ENCODE peak calls at places on chromosomes 5 and 9, in ten cellular contexts. One of them, this sample, is unnamed.
A peak's percentile ranks its signal among the peaks of the same experiment; 100 is the strongest.

GRCh38 chr5:10409504-10409903 is 32.2 kb upstream of the ROPN1L start:
- DNase-seq in uterus: no peak
- DNase-seq in right lobe of liver: no peak
- DNase-seq in breast epithelium: no peak
- DNase-seq in ovary: no peak
- DNase-seq in A549: no peak
- DNase-seq in prostate gland: no peak
- DNase-seq in esophagus squamous epithelium: no peak
- DNase-seq in transverse colon: no peak
- DNase-seq in K562: no peak
- DNase-seq in this sample: no peak

GRCh38 chr5:109312695-109313094 is 97.1 kb downstream of the PJA2 start:
- DNase-seq in uterus: no peak
- DNase-seq in right lobe of liver: no peak
- DNase-seq in breast epithelium: no peak
- DNase-seq in ovary: no peak
- DNase-seq in A549: no peak
- DNase-seq in prostate gland: no peak
- DNase-seq in esophagus squamous epithelium: no peak
- DNase-seq in transverse colon: no peak
- DNase-seq in K562: no peak
- DNase-seq in this sample: no peak

GRCh38 chr5:149375434-149375833 is 3.7 kb downstream of the IL17B start:
- DNase-seq in uterus: no peak
- DNase-seq in right lobe of liver: no peak
- DNase-seq in breast epithelium: no peak
- DNase-seq in ovary: no peak
- DNase-seq in A549: no peak
- DNase-seq in prostate gland: no peak
- DNase-seq in esophagus squamous epithelium: no peak
- DNase-seq in transverse colon: no peak
- DNase-seq in K562: no peak
- DNase-seq in this sample: no peak

GRCh38 chr9:94212091-94212490 is 47.0 kb upstream of the ZNF169 start:
- DNase-seq in uterus: no peak
- DNase-seq in right lobe of liver: no peak
- DNase-seq in breast epithelium: no peak
- DNase-seq in ovary: no peak
- DNase-seq in A549: no peak
- DNase-seq in prostate gland: no peak
- DNase-seq in esophagus squamous epithelium: no peak
- DNase-seq in transverse colon: no peak
- DNase-seq in K562: peak; percentile 23
- DNase-seq in this sample: no peak

GRCh38 chr5:65411356-65411755 is 70.4 kb downstream of the ADAMTS6 start:
- DNase-seq in uterus: no peak
- DNase-seq in right lobe of liver: no peak
- DNase-seq in breast epithelium: no peak
- DNase-seq in ovary: no peak
- DNase-seq in A549: no peak
- DNase-seq in prostate gland: no peak
- DNase-seq in esophagus squamous epithelium: no peak
- DNase-seq in transverse colon: no peak
- DNase-seq in K562: no peak
- DNase-seq in this sample: no peak

GRCh38 chr5:9056046-9056445 is 489.8 kb downstream of the SEMA5A start:
- DNase-seq in uterus: no peak
- DNase-seq in right lobe of liver: no peak
- DNase-seq in breast epithelium: no peak
- DNase-seq in ovary: no peak
- DNase-seq in A549: no peak
- DNase-seq in prostate gland: no peak
- DNase-seq in esophagus squamous epithelium: no peak
- DNase-seq in transverse colon: no peak
- DNase-seq in K562: no peak
- DNase-seq in this sample: no peak

GRCh38 chr5:2271280-2271679 is 388.6 kb upstream of the IRX4 start:
- DNase-seq in uterus: no peak
- DNase-seq in right lobe of liver: no peak
- DNase-seq in breast epithelium: no peak
- DNase-seq in ovary: no peak
- DNase-seq in A549: no peak
- DNase-seq in prostate gland: no peak
- DNase-seq in esophagus squamous epithelium: no peak
- DNase-seq in transverse colon: no peak
- DNase-seq in K562: no peak
- DNase-seq in this sample: no peak

GRCh38 chr9:96133296-96134010 is 168.5 kb downstream of the HSD17B3 start:
- DNase-seq in uterus: no peak
- DNase-seq in right lobe of liver: no peak
- DNase-seq in breast epithelium: no peak
- DNase-seq in ovary: no peak
- DNase-seq in A549: no peak
- DNase-seq in prostate gland: no peak
- DNase-seq in esophagus squamous epithelium: no peak
- DNase-seq in transverse colon: no peak
- DNase-seq in K562: no peak
- DNase-seq in this sample: no peak

GRCh38 chr9:79020266-79020665 is 551.5 kb upstream of the TLE4 start:
- DNase-seq in uterus: no peak
- DNase-seq in right lobe of liver: no peak
- DNase-seq in breast epithelium: no peak
- DNase-seq in ovary: no peak
- DNase-seq in A549: no peak
- DNase-seq in prostate gland: no peak
- DNase-seq in esophagus squamous epithelium: no peak
- DNase-seq in transverse colon: no peak
- DNase-seq in K562: no peak
- DNase-seq in this sample: no peak

GRCh38 chr9:106862946-106863740 is at the start of gene ZNF462:
- DNase-seq in uterus: peak; percentile 53
- DNase-seq in right lobe of liver: no peak
- DNase-seq in breast epithelium: no peak
- DNase-seq in ovary: peak; percentile 70
- DNase-seq in A549: peak; percentile 63
- DNase-seq in prostate gland: peak; percentile 56
- DNase-seq in esophagus squamous epithelium: no peak
- DNase-seq in transverse colon: peak; percentile 47
- DNase-seq in K562: no peak
- DNase-seq in this sample: peak; percentile 31

DNA sequence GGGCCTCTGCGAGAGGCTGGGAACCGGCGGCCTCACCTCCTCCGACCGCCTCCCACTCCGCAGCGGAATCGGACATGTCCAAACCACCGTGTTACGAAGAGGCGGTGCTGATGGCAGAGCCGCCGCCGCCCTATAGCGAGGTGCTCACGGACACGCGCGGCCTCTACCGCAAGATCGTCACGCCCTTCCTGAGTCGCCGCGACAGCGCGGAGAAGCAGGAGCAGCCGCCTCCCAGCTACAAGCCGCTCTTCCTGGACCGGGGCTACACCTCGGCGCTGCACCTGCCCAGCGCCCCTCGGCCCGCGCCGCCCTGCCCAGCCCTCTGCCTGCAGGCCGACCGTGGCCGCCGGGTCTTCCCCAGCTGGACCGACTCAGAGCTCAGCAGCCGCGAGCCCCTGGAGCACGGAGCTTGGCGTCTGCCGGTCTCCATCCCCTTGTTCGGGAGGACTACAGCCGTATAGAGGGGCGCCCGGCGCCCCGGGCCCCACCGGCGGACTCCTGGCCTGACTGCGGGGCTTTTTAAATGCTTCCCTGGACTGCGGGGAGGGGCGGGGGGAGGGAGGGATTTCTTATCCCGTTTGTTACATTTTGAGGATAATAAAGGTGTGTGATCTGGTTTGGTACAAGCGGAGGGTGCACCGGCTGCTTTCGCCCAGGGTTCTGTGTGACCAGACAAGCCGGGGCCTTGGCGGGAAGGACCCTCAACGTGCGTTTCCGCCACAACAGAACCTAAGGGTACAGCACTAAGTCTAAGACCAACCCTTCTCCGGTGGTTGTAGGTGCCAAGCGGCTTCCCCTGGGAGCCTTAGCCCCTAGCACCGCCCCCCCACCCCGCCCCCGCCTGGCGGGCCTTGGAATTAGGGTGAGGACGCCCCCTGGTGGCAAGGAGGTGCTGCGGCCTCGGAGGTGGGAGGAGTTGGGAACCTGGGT is 9.3 kb downstream of the PRR7 start:
- DNase-seq in uterus: peak; percentile 94
- DNase-seq in right lobe of liver: peak; percentile 92
- DNase-seq in breast epithelium: peak; percentile 95
- DNase-seq in ovary: peak; percentile 96
- DNase-seq in A549: peak; percentile 94
- DNase-seq in prostate gland: peak; percentile 91
- DNase-seq in esophagus squamous epithelium: peak; percentile 50
- DNase-seq in transverse colon: peak; percentile 97
- DNase-seq in K562: peak; percentile 95
- DNase-seq in this sample: peak; percentile 97
- TF ChIP-seq POLR2A in uterus: no peak
- TF ChIP-seq POLR2A in right lobe of liver: no peak
- TF ChIP-seq POLR2A in breast epithelium: no peak
- TF ChIP-seq POLR2A in ovary: no peak
- TF ChIP-seq POLR2A in A549: no peak
- TF ChIP-seq POLR2A in prostate gland: no peak
- TF ChIP-seq POLR2A in esophagus squamous epithelium: no peak
- TF ChIP-seq POLR2A in transverse colon: no peak
- TF ChIP-seq POLR2A in K562: peak; percentile 48
- TF ChIP-seq POLR2A in this sample: no peak

GRCh38 chr9:83062653-83063527 is at the start of gene RASEF:
- DNase-seq in uterus: no peak
- DNase-seq in right lobe of liver: peak; percentile 66
- DNase-seq in breast epithelium: peak; percentile 86
- DNase-seq in ovary: no peak
- DNase-seq in A549: peak; percentile 80
- DNase-seq in prostate gland: peak; percentile 70
- DNase-seq in esophagus squamous epithelium: no peak
- DNase-seq in transverse colon: peak; percentile 85
- DNase-seq in K562: no peak
- DNase-seq in this sample: peak; percentile 93
- H3K4me3 ChIP-seq in uterus: no peak within 1 kb of the TSS
- H3K4me3 ChIP-seq in right lobe of liver: peak within 1 kb of the TSS; percentile 40
- H3K4me3 ChIP-seq in breast epithelium: peak within 1 kb of the TSS; percentile 5
- H3K4me3 ChIP-seq in ovary: peak within 1 kb of the TSS; percentile 30
- H3K4me3 ChIP-seq in A549: peak within 1 kb of the TSS; percentile 78
- H3K4me3 ChIP-seq in prostate gland: peak within 1 kb of the TSS; percentile 61
- H3K4me3 ChIP-seq in esophagus squamous epithelium: peak within 1 kb of the TSS; percentile 65
- H3K4me3 ChIP-seq in transverse colon: peak within 1 kb of the TSS; percentile 63
- H3K4me3 ChIP-seq in K562: no peak within 1 kb of the TSS
- H3K4me3 ChIP-seq in this sample: peak within 1 kb of the TSS; percentile 45

GRCh38 chr5:91381774-91382492 is 1.2 kb downstream of the ARRDC3 start:
- DNase-seq in uterus: peak; percentile 66
- DNase-seq in right lobe of liver: peak; percentile 76
- DNase-seq in breast epithelium: peak; percentile 76
- DNase-seq in ovary: peak; percentile 84
- DNase-seq in A549: peak; percentile 81
- DNase-seq in prostate gland: peak; percentile 82
- DNase-seq in esophagus squamous epithelium: peak; percentile 50
- DNase-seq in transverse colon: peak; percentile 80
- DNase-seq in K562: peak; percentile 72
- DNase-seq in this sample: peak; percentile 87

GRCh38 chr5:91378683-91379601 is 4.2 kb downstream of the ARRDC3 start:
- DNase-seq in uterus: no peak
- DNase-seq in right lobe of liver: no peak
- DNase-seq in breast epithelium: no peak
- DNase-seq in ovary: no peak
- DNase-seq in A549: no peak
- DNase-seq in prostate gland: no peak
- DNase-seq in esophagus squamous epithelium: no peak
- DNase-seq in transverse colon: no peak
- DNase-seq in K562: no peak
- DNase-seq in this sample: no peak

GRCh38 chr5:91379602-91380490 is 3.3 kb downstream of the ARRDC3 start:
- DNase-seq in uterus: peak; percentile 92
- DNase-seq in right lobe of liver: peak; percentile 95
- DNase-seq in breast epithelium: peak; percentile 92
- DNase-seq in ovary: peak; percentile 95
- DNase-seq in A549: peak; percentile 95
- DNase-seq in prostate gland: peak; percentile 91
- DNase-seq in esophagus squamous epithelium: peak; percentile 80
- DNase-seq in transverse colon: peak; percentile 96
- DNase-seq in K562: peak; percentile 86
- DNase-seq in this sample: peak; percentile 98

GRCh38 chr5:91381134-91381773 is 1.9 kb downstream of the ARRDC3 start:
- DNase-seq in uterus: no peak
- DNase-seq in right lobe of liver: no peak
- DNase-seq in breast epithelium: no peak
- DNase-seq in ovary: no peak
- DNase-seq in A549: no peak
- DNase-seq in prostate gland: no peak
- DNase-seq in esophagus squamous epithelium: no peak
- DNase-seq in transverse colon: no peak
- DNase-seq in K562: no peak
- DNase-seq in this sample: no peak

GRCh38 chr5:91380491-91381133 is 2.5 kb downstream of the ARRDC3 start:
- DNase-seq in uterus: peak; percentile 98
- DNase-seq in right lobe of liver: peak; percentile 99
- DNase-seq in breast epithelium: peak; percentile 99
- DNase-seq in ovary: peak; percentile 98
- DNase-seq in A549: peak; percentile 94
- DNase-seq in prostate gland: peak; percentile 99
- DNase-seq in esophagus squamous epithelium: peak; percentile 96
- DNase-seq in transverse colon: peak; percentile 99
- DNase-seq in K562: peak; percentile 91
- DNase-seq in this sample: peak; percentile 99
- TF ChIP-seq POLR2A in uterus: peak; percentile 92
- TF ChIP-seq POLR2A in right lobe of liver: no peak
- TF ChIP-seq POLR2A in breast epithelium: peak; percentile 74
- TF ChIP-seq POLR2A in ovary: peak; percentile 94
- TF ChIP-seq POLR2A in A549: no peak
- TF ChIP-seq POLR2A in prostate gland: peak; percentile 88
- TF ChIP-seq POLR2A in esophagus squamous epithelium: peak; percentile 64
- TF ChIP-seq POLR2A in transverse colon: peak; percentile 94
- TF ChIP-seq POLR2A in K562: peak; percentile 87
- TF ChIP-seq POLR2A in this sample: peak; percentile 97

DNA sequence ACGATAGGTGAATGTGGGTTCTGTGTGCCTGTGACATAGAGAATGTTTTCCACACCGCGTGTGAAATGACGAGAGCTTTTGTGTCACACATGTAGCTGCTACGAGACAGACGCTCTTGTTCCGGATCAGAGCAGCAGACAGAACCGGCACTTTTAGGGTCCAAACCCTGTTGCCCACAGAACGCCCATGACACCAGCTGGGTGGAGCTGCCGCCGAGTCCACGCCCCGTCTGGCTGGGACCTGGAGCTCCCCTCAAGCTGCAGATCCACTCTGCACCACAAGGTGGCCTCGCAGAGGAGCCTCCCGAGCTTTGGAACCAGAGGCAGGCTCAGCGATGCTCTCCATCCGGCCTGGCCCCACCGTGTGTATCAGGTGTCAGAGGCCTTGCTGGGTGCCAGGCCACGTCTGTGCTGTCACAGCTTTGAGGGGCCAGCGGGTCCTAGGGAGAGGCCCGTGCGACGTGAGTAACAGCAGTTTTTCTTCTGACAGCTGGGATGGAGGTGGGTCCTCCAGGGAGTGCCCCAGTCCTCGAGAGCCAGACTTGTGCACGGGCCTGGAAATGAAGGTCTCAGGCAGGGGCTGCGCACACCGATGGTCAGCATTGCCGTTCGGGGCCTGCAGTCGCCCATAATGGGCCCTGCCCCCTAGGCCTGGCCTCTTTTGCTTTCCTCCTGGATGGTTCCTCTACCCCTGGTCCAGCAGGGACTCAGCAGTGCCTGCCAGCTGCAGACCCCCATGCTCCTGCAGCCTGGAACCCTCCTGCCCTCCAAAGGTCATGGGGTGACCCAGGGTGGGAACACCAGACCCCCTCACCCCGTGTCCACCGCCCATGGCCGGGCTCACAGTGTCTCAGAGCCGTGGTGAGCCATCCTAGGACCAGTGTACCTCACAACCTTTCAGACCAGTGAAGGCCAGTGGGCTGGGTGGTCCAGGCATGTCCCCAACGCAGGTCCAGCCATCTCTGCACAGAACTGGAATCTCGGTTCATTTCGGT is 2.5 kb upstream of the LRRC14B start:
- DNase-seq in uterus: peak; percentile 87
- DNase-seq in right lobe of liver: peak; percentile 88
- DNase-seq in breast epithelium: peak; percentile 91
- DNase-seq in ovary: peak; percentile 93
- DNase-seq in A549: peak; percentile 77
- DNase-seq in prostate gland: peak; percentile 83
- DNase-seq in esophagus squamous epithelium: peak; percentile 7
- DNase-seq in transverse colon: peak; percentile 91
- DNase-seq in K562: peak; percentile 93
- DNase-seq in this sample: peak; percentile 89
- H3K4me3 ChIP-seq in uterus: no peak overlapping the region
- H3K4me3 ChIP-seq in right lobe of liver: no peak overlapping the region
- H3K4me3 ChIP-seq in breast epithelium: no peak overlapping the region
- H3K4me3 ChIP-seq in ovary: no peak overlapping the region
- H3K4me3 ChIP-seq in A549: no peak overlapping the region
- H3K4me3 ChIP-seq in prostate gland: no peak overlapping the region
- H3K4me3 ChIP-seq in esophagus squamous epithelium: peak overlapping the region; percentile 53
- H3K4me3 ChIP-seq in transverse colon: peak overlapping the region; percentile 9
- H3K4me3 ChIP-seq in K562: no peak overlapping the region
- H3K4me3 ChIP-seq in this sample: no peak overlapping the region